ENCODE peak calls at places on chromosomes 3 and 15, in six cellular contexts. I, N, R, E, P and T are unnamed samples.

GRCh38 chr3:119841808-119842471 is 60.0 kb downstream of the NR1I2 start:
- DNase-seq in I (no peak), N (no peak), R (no peak), E (no peak), P (no peak), T (no peak)

GRCh38 chr3:32045091-32045964 is 61.1 kb upstream of the GPD1L start:
- DNase-seq in I (no peak), N (peak), R (no peak), E (no peak), P (no peak), T (peak)

GRCh38 chr3:145898487-145898886 is 262.5 kb downstream of the PLOD2 start:
- DNase-seq in I (no peak), N (no peak), R (no peak), E (no peak), P (no peak), T (no peak)

GRCh38 chr3:59771760-59772159 is 721.9 kb upstream of the CFAP20DC start:
- DNase-seq in I (no peak), N (peak), R (peak), E (no peak), P (no peak), T (peak)

GRCh38 chr3:8712045-8712870 is 21.3 kb upstream of the CAV3 start:
- DNase-seq in I (no peak), N (no peak), R (peak), E (no peak), P (no peak), T (peak)

GRCh38 chr15:51327081-51327480 is 11.3 kb downstream of the CYP19A1 start:
- DNase-seq in I (no peak), N (no peak), R (no peak), E (no peak), P (no peak), T (no peak)

GRCh38 chr3:38843898-38844297 is 27.9 kb upstream of the SCN10A start:
- DNase-seq in I (no peak), N (peak), R (peak), E (no peak), P (no peak), T (no peak)

GRCh38 chr3:18512007-18512406 is 86.9 kb upstream of the SATB1 start:
- DNase-seq in I (no peak), N (no peak), R (no peak), E (no peak), P (no peak), T (no peak)

GRCh38 chr15:82197734-82198594 is 64.6 kb downstream of the EFL1 start:
- DNase-seq in I (peak), N (peak), R (peak), E (peak), P (peak), T (no peak)

GRCh38 chr3:130935761-130936160 is 41.9 kb downstream of the ATP2C1 start:
- DNase-seq in I (no peak), N (no peak), R (peak), E (no peak), P (no peak), T (peak)

GRCh38 chr15:57411945-57412768 is 35.9 kb downstream of the CGNL1 start:
- DNase-seq in I (no peak), N (no peak), R (no peak), E (no peak), P (no peak), T (no peak)

GRCh38 chr3:117547956-117548550 is 838.5 kb downstream of the TUSC7 start:
- DNase-seq in I (no peak), N (no peak), R (peak), E (no peak), P (no peak), T (peak)

GRCh38 chr3:71028802-71029201 is 554.7 kb downstream of the FOXP1 start:
- DNase-seq in I (no peak), N (no peak), R (no peak), E (no peak), P (no peak), T (no peak)

GRCh38 chr3:81887448-81887847 is 126.0 kb upstream of the GBE1 start:
- DNase-seq in I (no peak), N (no peak), R (no peak), E (no peak), P (no peak), T (no peak)

GRCh38 chr15:90022345-90022744 is 21.2 kb downstream of the ZNF710 start:
- DNase-seq in I (no peak), N (no peak), R (no peak), E (no peak), P (no peak), T (no peak)

GRCh38 chr3:106566277-106566676 is 697.5 kb upstream of the CBLB start:
- DNase-seq in I (no peak), N (no peak), R (peak), E (no peak), P (no peak), T (no peak)